ENCODE peak calls at places on chromosomes 5 and 9, in six cellular contexts. R is AG20443, J is lung microvascular endothelial cell, M is fibroblast of lung, W is SW 1271, T is NCI-H748 treated with DMSO at 0.1 percent for 48 hours. E is an unnamed sample.

GRCh38 chr9:91035825-91036208 is 234.2 kb downstream of the SYK start:
- DNase-seq in R (no peak), J (no peak), M (no peak), W (no peak), T (no peak), E (no peak)

GRCh38 chr5:864492-865167 is 13.8 kb upstream of the ZDHHC11 start:
- DNase-seq in R (no peak), J (no peak), M (peak; percentile 70), W (no peak), T (no peak), E (no peak)

GRCh38 chr5:128844354-128844923 is 120.8 kb upstream of the SLC27A6 start:
- DNase-seq in R (no peak), J (peak; percentile 32), M (peak; percentile 58), W (no peak), T (peak; percentile 29), E (no peak)

GRCh38 chr9:130940693-130941576 is 1.9 kb upstream of the FIBCD1 start:
- DNase-seq in R (peak; percentile 65), J (peak; percentile 38), M (peak; percentile 31), W (no peak), T (peak; percentile 83), E (peak; percentile 71)

GRCh38 chr9:135480071-135480941 is 724 bp downstream of the PPP1R26 start:
- DNase-seq in R (peak; percentile 82), J (peak; percentile 25), M (peak; percentile 21), W (no peak), T (peak; percentile 14), E (no peak)

GRCh38 chr9:71036501-71036900 is 84.9 kb downstream of the TRPM3 start:
- DNase-seq in R (no peak), J (peak; percentile 48), M (peak; percentile 23), W (no peak), T (no peak), E (no peak)

GRCh38 chr9:128911529-128912035 is 9.2 kb upstream of the PHYHD1 start:
- DNase-seq in R (peak; percentile 66), J (peak; percentile 86), M (peak; percentile 47), W (peak; percentile 66), T (no peak), E (no peak)

GRCh38 chr5:35884125-35884788 is 27.6 kb downstream of the IL7R start:
- DNase-seq in R (peak; percentile 74), J (peak; percentile 85), M (peak; percentile 76), W (peak; percentile 79), T (no peak), E (peak; percentile 66)

GRCh38 chr5:138946241-138946623 is 71.1 kb upstream of the LRRTM2 start:
- DNase-seq in R (no peak), J (no peak), M (no peak), W (no peak), T (no peak), E (no peak)

GRCh38 chr9:29691758-29692407 is 2118.6 kb upstream of the C9orf72 start:
- DNase-seq in R (no peak), J (no peak), M (peak; percentile 25), W (no peak), T (peak; percentile 74), E (peak; percentile 21)

GRCh38 chr5:151427258-151427657 is 20.1 kb upstream of the SLC36A1 start:
- DNase-seq in R (no peak), J (no peak), M (no peak), W (no peak), T (no peak), E (peak; percentile 80)

E was measured in GM12865.